ENCODE peak calls at places on chromosomes 12 and 14, in four cellular contexts. One of them, this sample, is unnamed.

GRCh38 chr12:55932546-55932919 is 1.6 kb downstream of the DGKA start:
- DNase-seq in prostate gland: no peak
- DNase-seq in GM12878: no peak
- DNase-seq in HepG2: no peak
- DNase-seq in this sample: no peak

GRCh38 chr14:73741386-73741875 is 27.2 kb upstream of the PNMA1 start:
- DNase-seq in GM12878: no peak
- DNase-seq in prostate gland: no peak
- DNase-seq in HepG2: peak; percentile 61
- DNase-seq in this sample: no peak

GRCh38 chr12:14803830-14804160 is 325 bp downstream of the C12orf60 start:
- DNase-seq in GM12878: no peak
- DNase-seq in HepG2: no peak
- DNase-seq in prostate gland: no peak
- DNase-seq in this sample: no peak

GRCh38 chr12:16325426-16325825 is 22.0 kb upstream of the MGST1 start:
- DNase-seq in prostate gland: no peak
- DNase-seq in HepG2: no peak
- DNase-seq in GM12878: no peak
- DNase-seq in this sample: no peak

GRCh38 chr12:81465881-81466280 is 293.3 kb downstream of the PPFIA2 start:
- DNase-seq in HepG2: no peak
- DNase-seq in GM12878: no peak
- DNase-seq in prostate gland: no peak
- DNase-seq in this sample: no peak

GRCh38 chr12:113297214-113297587 is 37.7 kb downstream of the SLC8B1 start:
- DNase-seq in HepG2: no peak
- DNase-seq in prostate gland: no peak
- DNase-seq in GM12878: no peak
- DNase-seq in this sample: no peak

GRCh38 chr14:74292061-74292460 is 10.7 kb downstream of the ABCD4 start:
- DNase-seq in GM12878: no peak
- DNase-seq in HepG2: no peak
- DNase-seq in prostate gland: no peak
- DNase-seq in this sample: no peak

GRCh38 chr12:68416826-68417225 is 84.7 kb upstream of the MDM1 start:
- DNase-seq in prostate gland: no peak
- DNase-seq in GM12878: no peak
- DNase-seq in HepG2: no peak
- DNase-seq in this sample: no peak

GRCh38 chr14:29240046-29240445 is 473.5 kb downstream of the FOXG1 start:
- DNase-seq in GM12878: no peak
- DNase-seq in HepG2: no peak
- DNase-seq in prostate gland: no peak
- DNase-seq in this sample: no peak

GRCh38 chr14:80554139-80554538 is 342.8 kb upstream of the DIO2 start:
- DNase-seq in HepG2: no peak
- DNase-seq in prostate gland: no peak
- DNase-seq in GM12878: no peak
- DNase-seq in this sample: no peak

GRCh38 chr14:90039253-90040010 is 22.4 kb upstream of the KCNK13 start:
- DNase-seq in GM12878: no peak
- DNase-seq in HepG2: no peak
- DNase-seq in prostate gland: no peak
- DNase-seq in this sample: no peak

GRCh38 chr14:54667764-54668163 is 100.8 kb downstream of the SAMD4A start:
- DNase-seq in HepG2: no peak
- DNase-seq in prostate gland: no peak
- DNase-seq in GM12878: no peak
- DNase-seq in this sample: no peak
- H3K4me1 ChIP-seq in HepG2: peaks cover 59% of the 10 kb centered on the region
- H3K4me1 ChIP-seq in prostate gland: no peaks in the 10 kb centered on the region
- H3K4me1 ChIP-seq in GM12878: peaks cover 3% of the 10 kb centered on the region
- H3K4me1 ChIP-seq in this sample: peaks cover 66% of the 10 kb centered on the region

GRCh38 chr12:126055521-126055920 is 990.3 kb downstream of the AACS start:
- DNase-seq in GM12878: no peak
- DNase-seq in prostate gland: no peak
- DNase-seq in HepG2: no peak
- DNase-seq in this sample: no peak

DNA sequence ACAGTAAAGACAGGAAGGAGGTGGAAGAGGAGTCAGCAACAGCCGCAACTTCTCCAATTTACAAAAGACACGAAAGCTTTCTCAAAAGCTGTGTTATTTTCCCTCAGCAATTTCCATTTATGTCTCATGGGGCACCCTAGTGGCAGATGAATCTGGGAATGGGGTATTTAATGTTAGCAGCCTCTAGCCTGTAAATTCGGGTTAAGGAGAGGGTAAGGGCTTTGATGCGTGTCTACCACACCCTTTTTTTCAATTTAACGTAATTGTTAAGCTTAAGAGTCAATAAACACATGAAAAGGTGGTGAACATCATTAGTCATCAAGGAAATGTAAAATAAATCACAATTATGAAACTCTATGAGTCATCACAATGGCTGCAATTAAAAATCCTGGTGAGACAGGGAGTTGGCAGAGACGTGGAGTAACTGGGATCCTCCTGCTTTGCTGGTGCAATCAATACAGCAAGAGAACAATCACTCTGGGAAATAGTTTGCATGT is 986.4 kb downstream of the AACS start:
- DNase-seq in prostate gland: no peak
- DNase-seq in GM12878: no peak
- DNase-seq in HepG2: no peak
- DNase-seq in this sample: peak; percentile 69
- TF ChIP-seq POLR2AphosphoS5 in prostate gland: no peak
- TF ChIP-seq POLR2AphosphoS5 in GM12878: no peak
- TF ChIP-seq POLR2AphosphoS5 in HepG2: no peak
- TF ChIP-seq POLR2AphosphoS5 in this sample: peak; percentile 59

GRCh38 chr14:100327128-100327527 is 4.0 kb downstream of the SLC25A47 start:
- DNase-seq in HepG2: no peak
- DNase-seq in prostate gland: no peak
- DNase-seq in GM12878: no peak
- DNase-seq in this sample: no peak

GRCh38 chr14:100330007-100330344 is 6.8 kb downstream of the SLC25A47 start:
- DNase-seq in GM12878: no peak
- DNase-seq in HepG2: no peak
- DNase-seq in prostate gland: no peak
- DNase-seq in this sample: no peak

GRCh38 chr14:100330396-100330931 is 7.3 kb downstream of the SLC25A47 start:
- DNase-seq in prostate gland: no peak
- DNase-seq in HepG2: no peak
- DNase-seq in GM12878: no peak
- DNase-seq in this sample: no peak

GRCh38 chr14:100329233-100330006 is 6.3 kb downstream of the SLC25A47 start:
- DNase-seq in prostate gland: no peak
- DNase-seq in HepG2: no peak
- DNase-seq in GM12878: no peak
- DNase-seq in this sample: no peak

GRCh38 chr14:100328495-100329163 is 5.5 kb downstream of the SLC25A47 start:
- DNase-seq in HepG2: no peak
- DNase-seq in GM12878: no peak
- DNase-seq in prostate gland: no peak
- DNase-seq in this sample: no peak
- TF ChIP-seq POLR2A in HepG2: peak; percentile 81
- TF ChIP-seq POLR2A in GM12878: no peak
- TF ChIP-seq POLR2A in prostate gland: no peak
- TF ChIP-seq POLR2A in this sample: no peak

GRCh38 chr14:67268456-67269115 is 27.4 kb downstream of the PALS1 start:
- DNase-seq in HepG2: no peak
- DNase-seq in GM12878: no peak
- DNase-seq in prostate gland: no peak
- DNase-seq in this sample: no peak
- H3K4me1 ChIP-seq in HepG2: peaks cover 13% of the 10 kb centered on the region
- H3K4me1 ChIP-seq in GM12878: no peaks in the 10 kb centered on the region
- H3K4me1 ChIP-seq in prostate gland: no peaks in the 10 kb centered on the region
- H3K4me1 ChIP-seq in this sample: peaks cover 35% of the 10 kb centered on the region

This sample was measured in vagina.